ENCODE peak calls at places on chromosome 14, in five cellular contexts. K is H4; E is HS-27A; R is stimulated activated CD4-positive, alpha-beta T cell treated with anti-CD3 and anti-CD28 coated beads, Interleukin-12 subunit alpha, Interleukin-12 subunit beta, amount 100 ng/mL, for 4 hours; J is Panc1. Q is an unnamed sample.

GRCh38 chr14:33693237-33693636 is 257.6 kb downstream of the EGLN3 start:
- DNase-seq in K (peak), E (peak), R (no peak), J (no peak), Q (no peak)

GRCh38 chr14:64979336-64980074 is 7.2 kb upstream of the FNTB start:
- DNase-seq in K (peak), E (no peak), R (no peak), J (no peak), Q (no peak)

GRCh38 chr14:85572021-85572420 is 42.1 kb downstream of the FLRT2 start:
- DNase-seq in K (no peak), E (no peak), R (no peak), J (no peak), Q (no peak)

GRCh38 chr14:45085004-45085403 is 1.1 kb downstream of the PRPF39 start:
- DNase-seq in K (no peak), E (no peak), R (no peak), J (no peak), Q (no peak)

GRCh38 chr14:90381999-90382451 is 14.8 kb upstream of the CALM1 start:
- DNase-seq in K (no peak), E (no peak), R (no peak), J (no peak), Q (peak)

GRCh38 chr14:79544671-79545070 is 666.6 kb downstream of the DIO2 start:
- DNase-seq in K (no peak), E (no peak), R (no peak), J (no peak), Q (no peak)

GRCh38 chr14:103690332-103690731 is 24.9 kb downstream of the XRCC3 start:
- DNase-seq in K (no peak), E (no peak), R (no peak), J (no peak), Q (no peak)

GRCh38 chr14:24416254-24416931 is 13.1 kb downstream of the CBLN3 start:
- DNase-seq in K (no peak), E (no peak), R (no peak), J (no peak), Q (no peak)

GRCh38 chr14:88005978-88006851 is 1.3 kb downstream of the GPR65 start:
- DNase-seq in K (no peak), E (no peak), R (peak), J (no peak), Q (no peak)